ENCODE peak calls at places on chromosomes 1 and 21, in eight cellular contexts. One of them, this sample, is unnamed.

GRCh38 chr1:36988741-36989193 is 45.5 kb downstream of the GRIK3 start:
- DNase-seq in endothelial cell of umbilical vein: no peak
- DNase-seq in WTC11: no peak
- DNase-seq in HCT116: no peak
- DNase-seq in GM12878: no peak
- DNase-seq in A549: no peak
- DNase-seq in H1: no peak
- DNase-seq in K562: no peak
- DNase-seq in this sample: no peak

GRCh38 chr21:39452207-39452964 is 616 bp downstream of the SH3BGR start:
- DNase-seq in endothelial cell of umbilical vein: no peak
- DNase-seq in WTC11: no peak
- DNase-seq in HCT116: no peak
- DNase-seq in GM12878: no peak
- DNase-seq in A549: peak
- DNase-seq in H1: no peak
- DNase-seq in K562: no peak
- DNase-seq in this sample: no peak

GRCh38 chr1:216670118-216670870 is 52.9 kb downstream of the ESRRG start:
- DNase-seq in endothelial cell of umbilical vein: no peak
- DNase-seq in WTC11: no peak
- DNase-seq in HCT116: no peak
- DNase-seq in GM12878: no peak
- DNase-seq in A549: peak
- DNase-seq in H1: no peak
- DNase-seq in K562: no peak
- DNase-seq in this sample: no peak

GRCh38 chr1:231853588-231854207 is 227.1 kb downstream of the DISC1 start:
- DNase-seq in endothelial cell of umbilical vein: no peak
- DNase-seq in WTC11: no peak
- DNase-seq in HCT116: no peak
- DNase-seq in GM12878: no peak
- DNase-seq in A549: no peak
- DNase-seq in H1: no peak
- DNase-seq in K562: no peak
- DNase-seq in this sample: no peak

GRCh38 chr1:2237773-2238172 is 9.7 kb downstream of the SKI start:
- DNase-seq in endothelial cell of umbilical vein: no peak
- DNase-seq in WTC11: no peak
- DNase-seq in HCT116: no peak
- DNase-seq in GM12878: no peak
- DNase-seq in A549: peak
- DNase-seq in H1: no peak
- DNase-seq in K562: peak
- DNase-seq in this sample: no peak

GRCh38 chr1:113191579-113192076 is 118.6 kb downstream of the LRIG2 start:
- DNase-seq in endothelial cell of umbilical vein: peak
- DNase-seq in WTC11: no peak
- DNase-seq in HCT116: peak
- DNase-seq in GM12878: peak
- DNase-seq in A549: peak
- DNase-seq in H1: no peak
- DNase-seq in K562: no peak
- DNase-seq in this sample: peak

GRCh38 chr1:25781130-25781433 is 18.9 kb upstream of the SELENON start:
- DNase-seq in endothelial cell of umbilical vein: no peak
- DNase-seq in WTC11: no peak
- DNase-seq in HCT116: no peak
- DNase-seq in GM12878: no peak
- DNase-seq in A549: no peak
- DNase-seq in H1: no peak
- DNase-seq in K562: no peak
- DNase-seq in this sample: no peak

GRCh38 chr21:36968414-36968813 is 1.9 kb upstream of the HLCS start:
- DNase-seq in endothelial cell of umbilical vein: no peak
- DNase-seq in WTC11: no peak
- DNase-seq in HCT116: no peak
- DNase-seq in GM12878: no peak
- DNase-seq in A549: no peak
- DNase-seq in H1: no peak
- DNase-seq in K562: no peak
- DNase-seq in this sample: no peak

GRCh38 chr1:154014154-154014910 is 23.8 kb downstream of the RPS27 start:
- DNase-seq in endothelial cell of umbilical vein: no peak
- DNase-seq in WTC11: no peak
- DNase-seq in HCT116: no peak
- DNase-seq in GM12878: no peak
- DNase-seq in A549: no peak
- DNase-seq in H1: no peak
- DNase-seq in K562: no peak
- DNase-seq in this sample: peak

GRCh38 chr1:218371927-218372672 is 27.0 kb downstream of the TGFB2 start:
- DNase-seq in endothelial cell of umbilical vein: peak
- DNase-seq in WTC11: no peak
- DNase-seq in HCT116: no peak
- DNase-seq in GM12878: no peak
- DNase-seq in A549: no peak
- DNase-seq in H1: no peak
- DNase-seq in K562: no peak
- DNase-seq in this sample: no peak

GRCh38 chr1:229862017-229862774 is 204.8 kb upstream of the GALNT2 start:
- DNase-seq in endothelial cell of umbilical vein: no peak
- DNase-seq in WTC11: no peak
- DNase-seq in HCT116: no peak
- DNase-seq in GM12878: no peak
- DNase-seq in A549: no peak
- DNase-seq in H1: peak
- DNase-seq in K562: no peak
- DNase-seq in this sample: no peak

GRCh38 chr1:85550784-85551516 is 29.6 kb upstream of the CCN1 start:
- DNase-seq in endothelial cell of umbilical vein: peak
- DNase-seq in WTC11: no peak
- DNase-seq in HCT116: no peak
- DNase-seq in GM12878: no peak
- DNase-seq in A549: no peak
- DNase-seq in H1: no peak
- DNase-seq in K562: no peak
- DNase-seq in this sample: no peak

GRCh38 chr1:175319912-175320230 is 127.3 kb upstream of the KIAA0040 start:
- DNase-seq in endothelial cell of umbilical vein: no peak
- DNase-seq in WTC11: no peak
- DNase-seq in HCT116: no peak
- DNase-seq in GM12878: no peak
- DNase-seq in A549: no peak
- DNase-seq in H1: no peak
- DNase-seq in K562: no peak
- DNase-seq in this sample: no peak

GRCh38 chr1:243944429-243945160 is 94.6 kb upstream of the AKT3 start:
- DNase-seq in endothelial cell of umbilical vein: peak
- DNase-seq in WTC11: peak
- DNase-seq in HCT116: no peak
- DNase-seq in GM12878: no peak
- DNase-seq in A549: peak
- DNase-seq in H1: peak
- DNase-seq in K562: no peak
- DNase-seq in this sample: peak

DNA sequence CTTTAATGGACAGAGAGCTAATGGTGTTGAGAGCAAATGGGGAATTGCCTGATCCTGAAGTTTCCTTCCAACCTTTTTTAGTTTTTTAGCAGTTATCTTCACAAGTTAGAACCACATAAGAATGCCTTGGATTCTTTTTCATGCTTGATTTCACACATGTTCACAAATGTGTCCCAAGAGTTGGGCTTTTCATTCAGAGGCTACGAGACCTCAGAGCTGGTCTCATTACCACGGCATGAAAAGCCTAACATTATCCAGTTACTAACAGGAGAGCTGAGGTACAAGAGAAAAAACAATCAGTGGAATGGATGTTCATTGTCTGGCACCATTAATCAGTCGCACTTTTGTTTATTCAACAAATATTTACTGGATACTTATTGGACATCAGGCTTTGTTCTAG is 340.7 kb downstream of the ZNF326 start:
- DNase-seq in endothelial cell of umbilical vein: no peak
- DNase-seq in WTC11: no peak
- DNase-seq in HCT116: no peak
- DNase-seq in GM12878: no peak
- DNase-seq in A549: no peak
- DNase-seq in H1: no peak
- DNase-seq in K562: no peak
- DNase-seq in this sample: no peak
- TF ChIP-seq MAX in endothelial cell of umbilical vein: no peak
- TF ChIP-seq MAX in WTC11: no peak
- TF ChIP-seq MAX in HCT116: no peak
- TF ChIP-seq MAX in GM12878: no peak
- TF ChIP-seq MAX in A549: no peak
- TF ChIP-seq MAX in H1: no peak
- TF ChIP-seq MAX in K562: no peak
- TF ChIP-seq MAX in this sample: no peak

DNA sequence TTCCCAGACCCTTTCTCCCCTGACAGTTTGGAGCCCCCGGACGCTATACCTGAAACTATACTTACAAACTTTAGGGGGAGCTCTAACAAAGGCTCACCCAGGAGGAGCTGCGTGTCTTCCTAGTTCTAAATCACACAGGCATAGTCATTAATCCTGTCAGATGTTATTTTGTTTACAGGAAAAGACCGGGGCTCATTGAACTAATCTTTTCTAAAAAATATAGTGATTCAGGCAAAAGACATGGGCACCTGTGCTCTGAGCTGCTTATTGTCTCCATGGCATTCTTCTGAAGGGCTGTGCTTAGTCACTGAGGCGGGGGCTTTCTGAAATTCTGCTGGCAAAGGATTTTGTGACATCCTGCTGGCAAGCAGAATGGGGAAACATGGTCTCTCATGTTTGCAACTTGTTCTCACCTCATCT is 1577.0 kb downstream of the NCAM2 start:
- DNase-seq in endothelial cell of umbilical vein: peak
- DNase-seq in WTC11: peak
- DNase-seq in HCT116: no peak
- DNase-seq in GM12878: no peak
- DNase-seq in A549: no peak
- DNase-seq in H1: peak
- DNase-seq in K562: peak
- DNase-seq in this sample: peak
- TF ChIP-seq CTCF in endothelial cell of umbilical vein: peak
- TF ChIP-seq CTCF in WTC11: peak
- TF ChIP-seq CTCF in HCT116: no peak
- TF ChIP-seq CTCF in GM12878: no peak
- TF ChIP-seq CTCF in A549: no peak
- TF ChIP-seq CTCF in H1: peak
- TF ChIP-seq CTCF in K562: peak
- TF ChIP-seq CTCF in this sample: peak

GRCh38 chr1:21457654-21458053 is 17.7 kb downstream of the NBPF3 start:
- DNase-seq in endothelial cell of umbilical vein: no peak
- DNase-seq in WTC11: no peak
- DNase-seq in HCT116: no peak
- DNase-seq in GM12878: no peak
- DNase-seq in A549: no peak
- DNase-seq in H1: no peak
- DNase-seq in K562: no peak
- DNase-seq in this sample: no peak

GRCh38 chr1:21447311-21447710 is 7.4 kb downstream of the NBPF3 start:
- DNase-seq in endothelial cell of umbilical vein: no peak
- DNase-seq in WTC11: no peak
- DNase-seq in HCT116: no peak
- DNase-seq in GM12878: no peak
- DNase-seq in A549: no peak
- DNase-seq in H1: no peak
- DNase-seq in K562: no peak
- DNase-seq in this sample: no peak

GRCh38 chr1:21449906-21450305 is 10.0 kb downstream of the NBPF3 start:
- DNase-seq in endothelial cell of umbilical vein: no peak
- DNase-seq in WTC11: no peak
- DNase-seq in HCT116: no peak
- DNase-seq in GM12878: no peak
- DNase-seq in A549: no peak
- DNase-seq in H1: no peak
- DNase-seq in K562: no peak
- DNase-seq in this sample: no peak

GRCh38 chr1:21451212-21451611 is 11.3 kb downstream of the NBPF3 start:
- DNase-seq in endothelial cell of umbilical vein: no peak
- DNase-seq in WTC11: no peak
- DNase-seq in HCT116: no peak
- DNase-seq in GM12878: no peak
- DNase-seq in A549: no peak
- DNase-seq in H1: no peak
- DNase-seq in K562: no peak
- DNase-seq in this sample: no peak

GRCh38 chr1:21451981-21452411 is 12.1 kb downstream of the NBPF3 start:
- DNase-seq in endothelial cell of umbilical vein: no peak
- DNase-seq in WTC11: no peak
- DNase-seq in HCT116: no peak
- DNase-seq in GM12878: no peak
- DNase-seq in A549: no peak
- DNase-seq in H1: no peak
- DNase-seq in K562: no peak
- DNase-seq in this sample: no peak
- TF ChIP-seq MAX in endothelial cell of umbilical vein: no peak
- TF ChIP-seq MAX in WTC11: no peak
- TF ChIP-seq MAX in HCT116: no peak
- TF ChIP-seq MAX in GM12878: no peak
- TF ChIP-seq MAX in A549: no peak
- TF ChIP-seq MAX in H1: no peak
- TF ChIP-seq MAX in K562: no peak
- TF ChIP-seq MAX in this sample: no peak

GRCh38 chr1:202662081-202662480 is 48.2 kb downstream of the SYT2 start:
- DNase-seq in endothelial cell of umbilical vein: no peak
- DNase-seq in WTC11: no peak
- DNase-seq in HCT116: no peak
- DNase-seq in GM12878: no peak
- DNase-seq in A549: no peak
- DNase-seq in H1: no peak
- DNase-seq in K562: no peak
- DNase-seq in this sample: no peak

GRCh38 chr1:202659974-202660373 is 50.3 kb downstream of the SYT2 start:
- DNase-seq in endothelial cell of umbilical vein: no peak
- DNase-seq in WTC11: no peak
- DNase-seq in HCT116: no peak
- DNase-seq in GM12878: no peak
- DNase-seq in A549: peak
- DNase-seq in H1: no peak
- DNase-seq in K562: no peak
- DNase-seq in this sample: peak

GRCh38 chr1:202659541-202659940 is 50.7 kb downstream of the SYT2 start:
- DNase-seq in endothelial cell of umbilical vein: no peak
- DNase-seq in WTC11: no peak
- DNase-seq in HCT116: no peak
- DNase-seq in GM12878: no peak
- DNase-seq in A549: no peak
- DNase-seq in H1: no peak
- DNase-seq in K562: no peak
- DNase-seq in this sample: no peak

GRCh38 chr1:202663141-202663540 is 47.1 kb downstream of the SYT2 start:
- DNase-seq in endothelial cell of umbilical vein: no peak
- DNase-seq in WTC11: no peak
- DNase-seq in HCT116: no peak
- DNase-seq in GM12878: no peak
- DNase-seq in A549: no peak
- DNase-seq in H1: no peak
- DNase-seq in K562: no peak
- DNase-seq in this sample: no peak

GRCh38 chr1:202661136-202661845 is 49.0 kb downstream of the SYT2 start:
- DNase-seq in endothelial cell of umbilical vein: no peak
- DNase-seq in WTC11: no peak
- DNase-seq in HCT116: peak
- DNase-seq in GM12878: no peak
- DNase-seq in A549: peak
- DNase-seq in H1: no peak
- DNase-seq in K562: no peak
- DNase-seq in this sample: no peak
- TF ChIP-seq CTCF in endothelial cell of umbilical vein: peak
- TF ChIP-seq CTCF in WTC11: no peak
- TF ChIP-seq CTCF in HCT116: peak
- TF ChIP-seq CTCF in GM12878: peak
- TF ChIP-seq CTCF in A549: peak
- TF ChIP-seq CTCF in H1: peak
- TF ChIP-seq CTCF in K562: peak
- TF ChIP-seq CTCF in this sample: peak